ENCODE peak calls at places on chromosomes 4 and X, in four cellular contexts. O is A549, G is K562, V is IMR-90. M is an unnamed sample.

GRCh38 chr4:55795342-55795741 is 24.2 kb upstream of the EXOC1L start:
- DNase-seq in O (no peak), G (no peak), V (no peak), M (no peak)

GRCh38 chr4:3406431-3406830 is 35.3 kb upstream of the HGFAC start:
- DNase-seq in O (no peak), G (no peak), V (no peak), M (no peak)

GRCh38 chr4:146243141-146243882 is 29.0 kb downstream of the REELD1 start:
- DNase-seq in O (peak; percentile 17), G (peak; percentile 68), V (peak; percentile 37), M (no peak)

GRCh38 chrX:110125435-110125834 is 122.5 kb downstream of the TMEM164 start:
- DNase-seq in O (peak; percentile 20), G (no peak), V (peak; percentile 12), M (peak; percentile 6)

GRCh38 chrX:24294619-24295018 is 19.2 kb downstream of the SUPT20HL2 start:
- DNase-seq in O (peak; percentile 7), G (no peak), V (no peak), M (no peak)

GRCh38 chr4:164959896-164960295 is 17.6 kb downstream of the TRIM61 start:
- DNase-seq in O (no peak), G (no peak), V (peak; percentile 22), M (no peak)

GRCh38 chrX:43865791-43866190 is 16.5 kb downstream of the MAOB start:
- DNase-seq in O (no peak), G (no peak), V (no peak), M (no peak)

GRCh38 chrX:17413228-17413627 is 38.2 kb downstream of the NHS start:
- DNase-seq in O (peak; percentile 29), G (no peak), V (peak; percentile 88), M (no peak)

GRCh38 chrX:97672138-97672537 is 788.4 kb downstream of the RPA4 start:
- DNase-seq in O (no peak), G (no peak), V (no peak), M (no peak)

GRCh38 chrX:56233682-56234081 is 1.5 kb downstream of the KLF8 start:
- DNase-seq in O (peak; percentile 5), G (no peak), V (no peak), M (no peak)

GRCh38 chrX:139204903-139205667 is 325.5 kb upstream of the F9 start:
- DNase-seq in O (peak; percentile 14), G (peak; percentile 57), V (no peak), M (no peak)

GRCh38 chrX:50769389-50770063 is 44.5 kb downstream of the SHROOM4 start:
- DNase-seq in O (no peak), G (no peak), V (no peak), M (no peak)

GRCh38 chrX:118536687-118537461 is 41.3 kb downstream of the DOCK11 start:
- DNase-seq in O (peak; percentile 31), G (peak; percentile 21), V (peak; percentile 33), M (no peak)

GRCh38 chr4:171651071-171651470 is 162.1 kb upstream of the GALNTL6 start:
- DNase-seq in O (no peak), G (no peak), V (no peak), M (no peak)

GRCh38 chr4:828641-829271 is 2.8 kb upstream of the CPLX1 start:
- DNase-seq in O (peak; percentile 48), G (no peak), V (no peak), M (peak; percentile 49)

GRCh38 chr4:19486400-19486799 is 765.3 kb upstream of the SLIT2 start:
- DNase-seq in O (no peak), G (no peak), V (no peak), M (no peak)

GRCh38 chr4:6001965-6002833 is 16.0 kb downstream of the C4orf50 start:
- DNase-seq in O (no peak), G (no peak), V (no peak), M (no peak)

GRCh38 chrX:117871796-117872195 is 244.8 kb downstream of the KLHL13 start:
- DNase-seq in O (no peak), G (no peak), V (no peak), M (no peak)

GRCh38 chr4:145614235-145614615 is 5.0 kb upstream of the MMAA start:
- DNase-seq in O (no peak), G (no peak), V (no peak), M (no peak)

GRCh38 chr4:128675083-128675482 is 134.4 kb upstream of the JADE1 start:
- DNase-seq in O (no peak), G (no peak), V (no peak), M (no peak)

GRCh38 chrX:31670245-31670644 is 598.4 kb upstream of the FTHL17 start:
- DNase-seq in O (no peak), G (no peak), V (no peak), M (no peak)

GRCh38 chr4:173217727-173218126 is 49.1 kb downstream of the GALNT7 start:
- DNase-seq in O (no peak), G (peak; percentile 21), V (peak; percentile 83), M (no peak)

GRCh38 chrX:124332481-124333424 is at the start of gene TEX13D:
- DNase-seq in O (no peak), G (no peak), V (no peak), M (no peak)

GRCh38 chrX:413322-414201 is 26.9 kb upstream of the PPP2R3B start:
- DNase-seq in O (no peak), G (no peak), V (peak; percentile 9), M (no peak)

GRCh38 chrX:116272328-116272727 is 101.8 kb downstream of the AGTR2 start:
- DNase-seq in O (peak; percentile 94), G (no peak), V (peak; percentile 69), M (no peak)

GRCh38 chr4:52641853-52642563 is 17.1 kb downstream of the USP46 start:
- DNase-seq in O (no peak), G (no peak), V (peak; percentile 79), M (no peak)

GRCh38 chr4:48337726-48338125 is 3.6 kb upstream of the SLAIN2 start:
- DNase-seq in O (no peak), G (no peak), V (no peak), M (no peak)

GRCh38 chr4:140497776-140498636 is at the start of gene MGAT4D:
- DNase-seq in O (no peak), G (no peak), V (no peak), M (no peak)

GRCh38 chr4:151852202-151852601 is 91.4 kb upstream of the GATB start:
- DNase-seq in O (no peak), G (no peak), V (no peak), M (no peak)

GRCh38 chr4:173264245-173264959 is 69.8 kb downstream of the HMGB2 start:
- DNase-seq in O (no peak), G (peak; percentile 30), V (peak; percentile 78), M (no peak)

GRCh38 chr4:827209-828081 is 1.5 kb upstream of the CPLX1 start:
- DNase-seq in O (no peak), G (no peak), V (no peak), M (no peak)

GRCh38 chrX:122475306-122475705 is 708.8 kb upstream of the GRIA3 start:
- DNase-seq in O (no peak), G (no peak), V (no peak), M (no peak)

GRCh38 chrX:130688360-130688759 is 214.6 kb downstream of the ENOX2 start:
- DNase-seq in O (no peak), G (no peak), V (no peak), M (no peak)

GRCh38 chrX:130680164-130681035 is 222.6 kb downstream of the ENOX2 start:
- DNase-seq in O (no peak), G (no peak), V (peak; percentile 43), M (peak; percentile 68)

GRCh38 chrX:130682990-130683389 is 220.0 kb downstream of the ENOX2 start:
- DNase-seq in O (no peak), G (no peak), V (peak; percentile 59), M (no peak)
- TF ChIP-seq MAZ in O (no peak), G (no peak), V (no peak), M (no peak)

DNA sequence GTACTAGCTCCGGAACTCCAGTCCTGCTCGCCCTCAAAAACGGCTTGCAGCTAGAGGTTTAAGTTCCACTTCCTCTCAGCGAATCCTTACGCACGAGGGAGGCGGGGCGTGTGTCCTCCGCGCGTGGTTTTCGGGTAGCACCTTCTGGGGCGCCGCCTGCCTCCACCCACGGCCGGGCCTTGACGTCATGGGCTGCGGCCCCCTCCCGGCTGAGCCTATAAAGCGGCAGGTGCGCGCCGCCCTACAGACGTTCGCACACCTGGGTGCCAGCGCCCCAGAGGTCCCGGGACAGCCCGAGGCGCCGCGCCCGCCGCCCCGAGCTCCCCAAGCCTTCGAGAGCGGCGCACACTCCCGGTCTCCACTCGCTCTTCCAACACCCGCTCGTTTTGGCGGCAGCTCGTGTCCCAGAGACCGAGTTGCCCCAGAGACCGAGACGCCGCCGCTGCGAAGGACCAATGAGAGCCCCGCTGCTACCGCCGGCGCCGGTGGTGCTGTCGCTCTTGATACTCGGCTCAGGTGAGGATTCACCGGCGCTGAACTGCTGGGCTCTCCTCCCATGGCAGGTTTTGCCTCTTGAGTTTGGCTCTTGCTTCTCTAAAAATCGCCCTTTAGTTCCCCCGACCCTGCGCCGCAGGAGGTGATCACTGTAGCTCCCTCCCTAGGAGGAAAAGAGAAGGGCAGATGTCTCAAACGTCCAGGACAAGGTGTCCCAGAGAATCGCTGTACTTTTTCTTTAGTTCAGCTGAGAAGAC is at the start of gene AREG:
- DNase-seq in O (peak; percentile 88), G (peak; percentile 81), V (peak; percentile 41), M (peak; percentile 15)
- TF ChIP-seq MAZ in O (no peak), G (peak; percentile 55), V (no peak), M (no peak)

GRCh38 chr4:7285244-7286122 is 93.1 kb downstream of the SORCS2 start:
- DNase-seq in O (no peak), G (peak; percentile 25), V (no peak), M (no peak)

GRCh38 chr4:7287918-7288280 is 95.6 kb downstream of the SORCS2 start:
- DNase-seq in O (no peak), G (no peak), V (no peak), M (no peak)

GRCh38 chr4:7286170-7286569 is 93.8 kb downstream of the SORCS2 start:
- DNase-seq in O (no peak), G (no peak), V (no peak), M (no peak)

GRCh38 chr4:7287274-7287917 is 95.1 kb downstream of the SORCS2 start:
- DNase-seq in O (no peak), G (no peak), V (no peak), M (no peak)

DNA sequence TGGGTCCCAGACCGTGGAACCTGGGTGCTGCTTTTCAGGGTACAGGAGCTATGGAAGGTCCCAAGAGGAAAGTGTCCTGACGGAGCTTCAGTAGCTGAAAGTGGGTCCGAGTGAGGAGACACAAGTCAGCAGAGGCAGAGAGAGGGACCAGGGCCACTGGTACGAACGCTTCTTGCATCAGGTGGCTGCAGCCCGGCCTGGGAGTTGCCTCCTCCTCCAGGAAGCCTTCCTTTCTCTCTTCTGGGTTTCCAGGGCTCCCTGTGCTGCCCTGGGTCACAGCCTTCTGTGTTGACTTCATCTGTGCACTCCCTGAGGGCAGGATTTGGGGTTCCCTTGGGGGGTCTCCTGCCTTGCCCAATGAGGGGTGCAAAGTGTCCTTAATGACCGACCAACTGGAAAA is 94.5 kb downstream of the SORCS2 start:
- DNase-seq in O (no peak), G (no peak), V (no peak), M (no peak)
- TF ChIP-seq MAZ in O (no peak), G (no peak), V (no peak), M (no peak)

GRCh38 chr4:183181081-183181480 is 82.0 kb downstream of the WWC2 start:
- DNase-seq in O (no peak), G (no peak), V (no peak), M (no peak)

GRCh38 chr4:183182873-183183725 is 84.0 kb downstream of the WWC2 start:
- DNase-seq in O (peak; percentile 61), G (no peak), V (peak; percentile 91), M (peak; percentile 86)

GRCh38 chr4:183178201-183178600 is 79.1 kb downstream of the WWC2 start:
- DNase-seq in O (no peak), G (no peak), V (no peak), M (no peak)

GRCh38 chr4:183180621-183181020 is 81.6 kb downstream of the WWC2 start:
- DNase-seq in O (no peak), G (no peak), V (no peak), M (no peak)

GRCh38 chr4:183180096-183180495 is 81.0 kb downstream of the WWC2 start:
- DNase-seq in O (no peak), G (no peak), V (no peak), M (no peak)
- TF ChIP-seq MAZ in O (no peak), G (no peak), V (no peak), M (no peak)